ENCODE peak calls at places on chromosomes 11 and 22, in four cellular contexts. Y is tibial nerve, T is IMR-90, A is heart left ventricle. P is an unnamed sample.

GRCh38 chr11:111801135-111801534 is 34.9 kb upstream of the PPP2R1B start:
- DNase-seq in A (no peak), T (no peak), Y (no peak), P (no peak)

GRCh38 chr11:72012897-72013721 is 14.4 kb downstream of the IL18BP start:
- DNase-seq in T (peak; percentile 17), Y (peak; percentile 60), A (peak; percentile 77), P (peak; percentile 77)

GRCh38 chr22:20591660-20592310 is 84.4 kb downstream of the MED15 start:
- DNase-seq in T (peak; percentile 13), Y (no peak), A (no peak), P (no peak)

GRCh38 chr11:72642815-72643511 is 31.3 kb downstream of the PDE2A start:
- DNase-seq in Y (no peak), T (peak; percentile 11), A (peak; percentile 41), P (no peak)

GRCh38 chr22:28019360-28019759 is 100.3 kb upstream of the PITPNB start:
- DNase-seq in T (no peak), Y (no peak), A (no peak), P (peak; percentile 49)

GRCh38 chr11:45771942-45772522 is 32.9 kb upstream of the SLC35C1 start:
- DNase-seq in Y (peak; percentile 55), T (peak; percentile 58), A (peak; percentile 81), P (peak; percentile 80)

GRCh38 chr11:85947431-85948272 is 92.5 kb downstream of the CCDC83 start:
- DNase-seq in Y (no peak), A (peak; percentile 61), T (peak; percentile 93), P (no peak)

GRCh38 chr11:82989628-82990404 is 81.9 kb downstream of the RAB30 start:
- DNase-seq in A (no peak), T (no peak), Y (no peak), P (no peak)

GRCh38 chr22:38879102-38879729 is 7.2 kb upstream of the CBX6 start:
- DNase-seq in T (no peak), Y (no peak), A (no peak), P (no peak)

GRCh38 chr11:111585371-111585770 is 16.9 kb upstream of the SIK2 start:
- DNase-seq in Y (no peak), A (no peak), T (peak; percentile 90), P (no peak)

DNA sequence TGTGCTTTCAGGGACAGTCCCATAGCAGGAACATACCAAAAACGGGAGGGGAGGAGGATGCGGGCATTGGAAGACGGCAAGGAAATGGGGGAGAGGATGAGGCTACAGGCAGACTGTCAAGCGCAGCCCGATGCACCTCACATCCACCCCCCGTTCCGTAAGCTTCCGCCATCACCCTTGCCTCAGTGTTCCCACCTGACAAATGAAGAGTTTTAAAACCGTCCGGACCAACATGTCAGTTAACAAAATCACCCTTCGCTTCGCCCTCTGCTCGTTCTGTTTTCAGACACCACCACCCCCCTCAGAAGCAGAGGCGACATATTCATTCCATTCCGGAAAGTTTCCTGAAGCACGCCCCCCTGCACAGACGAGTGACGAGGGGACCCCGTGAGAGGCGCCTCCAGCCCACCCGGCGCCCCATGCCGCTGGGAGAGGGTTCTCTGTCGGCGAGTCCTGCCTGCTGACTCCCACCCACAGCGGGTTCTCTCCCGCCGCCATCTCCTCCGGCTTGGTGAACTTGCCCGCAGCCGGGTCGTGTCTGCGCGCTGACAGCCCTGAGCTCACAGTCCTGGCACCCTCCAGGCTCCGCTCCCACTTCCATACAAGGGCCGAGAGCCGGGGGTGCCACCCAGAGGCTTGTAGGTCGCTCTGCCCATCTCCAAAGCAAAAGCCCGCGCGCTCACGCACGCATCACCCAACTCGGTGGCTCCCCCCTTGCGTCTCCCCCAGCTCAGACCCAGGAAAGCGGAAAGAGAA is 1.5 kb downstream of the IGSF9B start:
- DNase-seq in A (peak; percentile 81), Y (no peak), T (no peak), P (no peak)
- TF ChIP-seq POLR2A in A (peak; percentile 84), Y (no peak), T (no peak), P (no peak)

GRCh38 chr22:37822079-37822833 is 926 bp upstream of the GALR3 start:
- DNase-seq in T (no peak), A (no peak), Y (no peak), P (no peak)
- TF ChIP-seq CTCF in T (no peak), A (no peak), Y (no peak), P (no peak)

GRCh38 chr11:26993965-26994446 is at the start of gene FIBIN:
- DNase-seq in A (peak; percentile 21), T (peak; percentile 70), Y (no peak), P (no peak)
- TF ChIP-seq POLR2A in A (peak; percentile 45), T (no peak), Y (peak; percentile 47), P (no peak)

DNA sequence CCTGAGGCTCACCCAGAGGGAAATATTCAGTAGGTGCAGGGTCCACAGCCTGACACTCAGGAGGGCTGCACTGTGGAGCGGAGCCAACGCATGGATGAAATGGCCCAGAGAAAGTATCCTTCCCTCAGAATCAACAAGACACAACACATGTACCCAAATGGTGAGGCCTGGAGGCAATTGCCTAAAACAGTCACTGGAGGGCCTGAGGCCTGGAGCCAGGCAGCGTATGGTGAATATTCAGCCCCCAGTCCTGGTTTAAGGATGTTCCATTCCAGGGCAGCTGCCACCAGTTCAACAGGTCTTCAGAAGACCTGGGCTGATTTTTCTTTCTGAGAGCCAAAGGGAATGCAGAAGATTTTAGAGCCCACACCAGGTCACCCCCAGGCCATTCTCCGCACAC is 264.8 kb downstream of the INSC start:
- DNase-seq in A (no peak), Y (no peak), T (no peak), P (no peak)
- TF ChIP-seq CTCF in A (no peak), Y (no peak), T (no peak), P (no peak)

P was measured in breast epithelium.